ENCODE peak calls at places on chromosomes 13 and 19, in nine cellular contexts. One of them, this sample, is unnamed.

GRCh38 chr13:27565818-27566217 is 54.5 kb downstream of the LNX2 start:
- DNase-seq in body of pancreas: no peak
- DNase-seq in cardiac muscle cell: no peak
- DNase-seq in PC-3: no peak
- DNase-seq in endodermal cell: no peak
- DNase-seq in ovary: no peak
- DNase-seq in colonic mucosa: no peak
- DNase-seq in lung: no peak
- DNase-seq in pancreas: no peak
- DNase-seq in this sample: no peak

GRCh38 chr19:29544656-29545360 is 19.0 kb downstream of the VSTM2B start:
- DNase-seq in colonic mucosa: no peak
- DNase-seq in pancreas: no peak
- DNase-seq in ovary: no peak
- DNase-seq in lung: no peak
- DNase-seq in cardiac muscle cell: no peak
- DNase-seq in body of pancreas: no peak
- DNase-seq in PC-3: no peak
- DNase-seq in endodermal cell: no peak
- DNase-seq in this sample: no peak

GRCh38 chr13:80040219-80040976 is 300.5 kb downstream of the SPRY2 start:
- DNase-seq in ovary: no peak
- DNase-seq in lung: no peak
- DNase-seq in body of pancreas: no peak
- DNase-seq in cardiac muscle cell: no peak
- DNase-seq in PC-3: peak; percentile 95
- DNase-seq in pancreas: no peak
- DNase-seq in colonic mucosa: peak; percentile 24
- DNase-seq in endodermal cell: no peak
- DNase-seq in this sample: peak; percentile 15

GRCh38 chr13:36105726-36106125 is 25.5 kb downstream of the DCLK1 start:
- DNase-seq in PC-3: no peak
- DNase-seq in ovary: no peak
- DNase-seq in pancreas: no peak
- DNase-seq in cardiac muscle cell: no peak
- DNase-seq in colonic mucosa: no peak
- DNase-seq in body of pancreas: no peak
- DNase-seq in lung: no peak
- DNase-seq in endodermal cell: no peak
- DNase-seq in this sample: no peak

GRCh38 chr13:109345433-109345941 is 440.9 kb downstream of the IRS2 start:
- DNase-seq in endodermal cell: no peak
- DNase-seq in pancreas: no peak
- DNase-seq in PC-3: peak; percentile 37
- DNase-seq in lung: no peak
- DNase-seq in cardiac muscle cell: no peak
- DNase-seq in body of pancreas: no peak
- DNase-seq in colonic mucosa: no peak
- DNase-seq in ovary: no peak
- DNase-seq in this sample: no peak

GRCh38 chr13:24539500-24540165 is 27.1 kb upstream of the PARP4 start:
- DNase-seq in pancreas: no peak
- DNase-seq in colonic mucosa: no peak
- DNase-seq in endodermal cell: no peak
- DNase-seq in lung: no peak
- DNase-seq in body of pancreas: no peak
- DNase-seq in cardiac muscle cell: no peak
- DNase-seq in PC-3: no peak
- DNase-seq in ovary: no peak
- DNase-seq in this sample: no peak

GRCh38 chr13:45500492-45501174 is 35.9 kb downstream of the COG3 start:
- DNase-seq in PC-3: peak; percentile 80
- DNase-seq in lung: no peak
- DNase-seq in pancreas: no peak
- DNase-seq in cardiac muscle cell: no peak
- DNase-seq in endodermal cell: no peak
- DNase-seq in colonic mucosa: no peak
- DNase-seq in ovary: no peak
- DNase-seq in body of pancreas: no peak
- DNase-seq in this sample: no peak

GRCh38 chr13:49811527-49811908 is 19.0 kb upstream of the KPNA3 start:
- DNase-seq in body of pancreas: no peak
- DNase-seq in colonic mucosa: no peak
- DNase-seq in cardiac muscle cell: no peak
- DNase-seq in endodermal cell: no peak
- DNase-seq in pancreas: no peak
- DNase-seq in PC-3: no peak
- DNase-seq in ovary: no peak
- DNase-seq in lung: no peak
- DNase-seq in this sample: no peak

GRCh38 chr19:41000310-41000737 is 9.2 kb downstream of the CYP2B6 start:
- DNase-seq in colonic mucosa: peak; percentile 52
- DNase-seq in body of pancreas: peak; percentile 17
- DNase-seq in cardiac muscle cell: no peak
- DNase-seq in endodermal cell: no peak
- DNase-seq in pancreas: peak; percentile 17
- DNase-seq in lung: peak; percentile 31
- DNase-seq in PC-3: peak; percentile 92
- DNase-seq in ovary: no peak
- DNase-seq in this sample: peak; percentile 61

GRCh38 chr13:34017231-34017630 is 199.3 kb downstream of the RFC3 start:
- DNase-seq in lung: no peak
- DNase-seq in PC-3: peak; percentile 69
- DNase-seq in body of pancreas: no peak
- DNase-seq in endodermal cell: no peak
- DNase-seq in cardiac muscle cell: no peak
- DNase-seq in ovary: no peak
- DNase-seq in colonic mucosa: no peak
- DNase-seq in pancreas: no peak
- DNase-seq in this sample: no peak

GRCh38 chr19:18599485-18599884 is 7.1 kb downstream of the CRLF1 start:
- DNase-seq in pancreas: no peak
- DNase-seq in endodermal cell: no peak
- DNase-seq in PC-3: no peak
- DNase-seq in cardiac muscle cell: no peak
- DNase-seq in body of pancreas: no peak
- DNase-seq in lung: no peak
- DNase-seq in ovary: no peak
- DNase-seq in colonic mucosa: no peak
- DNase-seq in this sample: peak; percentile 49

GRCh38 chr13:103726808-103727207 is 660.6 kb upstream of the SLC10A2 start:
- DNase-seq in endodermal cell: no peak
- DNase-seq in ovary: no peak
- DNase-seq in body of pancreas: no peak
- DNase-seq in pancreas: no peak
- DNase-seq in cardiac muscle cell: no peak
- DNase-seq in PC-3: no peak
- DNase-seq in lung: no peak
- DNase-seq in colonic mucosa: no peak
- DNase-seq in this sample: no peak

GRCh38 chr13:24632382-24633121 is 47.7 kb upstream of the ATP12A start:
- DNase-seq in pancreas: no peak
- DNase-seq in colonic mucosa: no peak
- DNase-seq in cardiac muscle cell: no peak
- DNase-seq in lung: no peak
- DNase-seq in body of pancreas: no peak
- DNase-seq in ovary: no peak
- DNase-seq in PC-3: peak; percentile 19
- DNase-seq in endodermal cell: no peak
- DNase-seq in this sample: no peak

GRCh38 chr19:30605333-30605732 is 233.1 kb downstream of the ZNF536 start:
- DNase-seq in lung: no peak
- DNase-seq in cardiac muscle cell: no peak
- DNase-seq in endodermal cell: no peak
- DNase-seq in body of pancreas: no peak
- DNase-seq in ovary: no peak
- DNase-seq in pancreas: no peak
- DNase-seq in PC-3: no peak
- DNase-seq in colonic mucosa: no peak
- DNase-seq in this sample: no peak

GRCh38 chr19:48398329-48399235 is 5.1 kb downstream of the GRIN2D start:
- DNase-seq in pancreas: peak; percentile 65
- DNase-seq in body of pancreas: peak; percentile 71
- DNase-seq in lung: peak; percentile 77
- DNase-seq in colonic mucosa: peak; percentile 86
- DNase-seq in cardiac muscle cell: peak; percentile 77
- DNase-seq in endodermal cell: peak; percentile 99
- DNase-seq in ovary: peak; percentile 46
- DNase-seq in PC-3: peak; percentile 68
- DNase-seq in this sample: peak; percentile 90

GRCh38 chr19:41915248-41916032 is 12.8 kb downstream of the ERFL start:
- DNase-seq in cardiac muscle cell: no peak
- DNase-seq in colonic mucosa: no peak
- DNase-seq in ovary: no peak
- DNase-seq in body of pancreas: no peak
- DNase-seq in PC-3: no peak
- DNase-seq in lung: no peak
- DNase-seq in pancreas: no peak
- DNase-seq in endodermal cell: no peak
- DNase-seq in this sample: no peak

GRCh38 chr13:55160911-55161310 is 1979.8 kb upstream of the PRR20A start:
- DNase-seq in ovary: no peak
- DNase-seq in pancreas: no peak
- DNase-seq in endodermal cell: no peak
- DNase-seq in lung: no peak
- DNase-seq in body of pancreas: no peak
- DNase-seq in PC-3: no peak
- DNase-seq in cardiac muscle cell: peak; percentile 1
- DNase-seq in colonic mucosa: no peak
- DNase-seq in this sample: no peak

GRCh38 chr13:78657699-78658629 is 991 bp downstream of the OBI1 start:
- DNase-seq in colonic mucosa: no peak
- DNase-seq in lung: no peak
- DNase-seq in body of pancreas: no peak
- DNase-seq in endodermal cell: peak; percentile 65
- DNase-seq in pancreas: no peak
- DNase-seq in PC-3: peak; percentile 38
- DNase-seq in cardiac muscle cell: peak; percentile 11
- DNase-seq in ovary: no peak
- DNase-seq in this sample: no peak

GRCh38 chr13:26759156-26759906 is 1.3 kb downstream of the GPR12 start:
- DNase-seq in body of pancreas: no peak
- DNase-seq in pancreas: no peak
- DNase-seq in ovary: no peak
- DNase-seq in endodermal cell: no peak
- DNase-seq in PC-3: no peak
- DNase-seq in cardiac muscle cell: no peak
- DNase-seq in colonic mucosa: no peak
- DNase-seq in lung: no peak
- DNase-seq in this sample: no peak

GRCh38 chr19:45205810-45206209 is 27.2 kb downstream of the BLOC1S3 start:
- DNase-seq in lung: no peak
- DNase-seq in body of pancreas: no peak
- DNase-seq in PC-3: no peak
- DNase-seq in endodermal cell: no peak
- DNase-seq in cardiac muscle cell: no peak
- DNase-seq in colonic mucosa: no peak
- DNase-seq in pancreas: no peak
- DNase-seq in ovary: no peak
- DNase-seq in this sample: no peak

GRCh38 chr13:114339779-114340534 is 25.7 kb downstream of the CHAMP1 start:
- DNase-seq in pancreas: peak; percentile 61
- DNase-seq in cardiac muscle cell: no peak
- DNase-seq in ovary: no peak
- DNase-seq in PC-3: peak; percentile 62
- DNase-seq in body of pancreas: peak; percentile 66
- DNase-seq in lung: no peak
- DNase-seq in colonic mucosa: peak; percentile 34
- DNase-seq in endodermal cell: no peak
- DNase-seq in this sample: peak; percentile 53
- H3K4me1 ChIP-seq in pancreas: no peaks in the 10 kb centered on the region
- H3K4me1 ChIP-seq in cardiac muscle cell: no peaks in the 10 kb centered on the region
- H3K4me1 ChIP-seq in ovary: no peaks in the 10 kb centered on the region
- H3K4me1 ChIP-seq in PC-3: no peaks in the 10 kb centered on the region
- H3K4me1 ChIP-seq in body of pancreas: no peaks in the 10 kb centered on the region
- H3K4me1 ChIP-seq in lung: no peaks in the 10 kb centered on the region
- H3K4me1 ChIP-seq in colonic mucosa: no peaks in the 10 kb centered on the region
- H3K4me1 ChIP-seq in endodermal cell: no peaks in the 10 kb centered on the region
- H3K4me1 ChIP-seq in this sample: no peaks in the 10 kb centered on the region

DNA sequence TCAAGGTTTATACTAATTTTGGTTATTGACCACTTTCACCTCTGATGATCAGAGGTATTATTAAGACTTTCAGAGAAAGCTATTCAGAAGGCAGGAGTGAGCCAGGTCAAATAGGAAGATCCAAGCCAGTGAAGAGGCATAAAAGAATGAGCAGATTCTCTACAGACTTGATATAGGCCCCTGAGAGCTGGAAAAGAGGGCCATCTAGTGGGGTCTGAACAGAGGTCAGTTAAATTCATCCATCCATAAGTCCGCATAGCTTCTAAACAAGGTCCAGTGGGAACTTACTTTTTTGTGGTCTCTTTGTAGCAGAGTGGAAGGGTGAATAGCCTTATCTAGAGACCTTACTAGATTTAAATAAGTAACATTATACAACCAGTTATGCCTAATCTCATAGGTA is 126.6 kb upstream of the UFM1 start:
- DNase-seq in body of pancreas: no peak
- DNase-seq in cardiac muscle cell: peak; percentile 67
- DNase-seq in PC-3: peak; percentile 19
- DNase-seq in endodermal cell: peak; percentile 70
- DNase-seq in pancreas: no peak
- DNase-seq in lung: no peak
- DNase-seq in ovary: no peak
- DNase-seq in colonic mucosa: no peak
- DNase-seq in this sample: peak; percentile 11
- H3K4me3 ChIP-seq in body of pancreas: no peak overlapping the region
- H3K4me3 ChIP-seq in cardiac muscle cell: no peak overlapping the region
- H3K4me3 ChIP-seq in PC-3: no peak overlapping the region
- H3K4me3 ChIP-seq in endodermal cell: no peak overlapping the region
- H3K4me3 ChIP-seq in pancreas: no peak overlapping the region
- H3K4me3 ChIP-seq in lung: no peak overlapping the region
- H3K4me3 ChIP-seq in ovary: no peak overlapping the region
- H3K4me3 ChIP-seq in colonic mucosa: no peak overlapping the region
- H3K4me3 ChIP-seq in this sample: no peak overlapping the region

DNA sequence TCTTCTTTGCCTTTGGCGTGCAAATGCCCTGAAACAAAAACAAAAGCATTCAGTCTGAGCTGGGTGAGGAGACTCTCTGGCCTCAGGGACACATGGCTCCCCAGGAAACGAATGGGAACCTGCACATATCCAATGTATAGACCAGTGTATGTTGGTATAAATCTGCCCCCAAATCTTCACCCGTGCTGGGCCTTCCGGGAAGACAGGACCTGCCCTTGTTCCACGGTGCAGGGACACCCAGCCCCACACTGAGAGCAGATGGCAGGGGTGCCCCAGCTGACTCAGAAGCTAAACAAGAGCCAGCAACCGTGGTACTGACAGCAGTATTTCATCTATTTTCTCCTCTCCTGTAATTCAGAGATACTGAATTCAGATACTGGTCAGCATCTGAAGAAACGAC is 42.4 kb downstream of the CARS2 start:
- DNase-seq in PC-3: no peak
- DNase-seq in endodermal cell: no peak
- DNase-seq in ovary: no peak
- DNase-seq in colonic mucosa: no peak
- DNase-seq in cardiac muscle cell: no peak
- DNase-seq in body of pancreas: no peak
- DNase-seq in lung: no peak
- DNase-seq in pancreas: no peak
- DNase-seq in this sample: no peak
- H3K36me3 ChIP-seq in PC-3: peaks cover 39% of the 10 kb centered on the region
- H3K36me3 ChIP-seq in endodermal cell: peaks cover 89% of the 10 kb centered on the region
- H3K36me3 ChIP-seq in ovary: no peaks in the 10 kb centered on the region
- H3K36me3 ChIP-seq in colonic mucosa: no peaks in the 10 kb centered on the region
- H3K36me3 ChIP-seq in cardiac muscle cell: peaks cover 47% of the 10 kb centered on the region
- H3K36me3 ChIP-seq in body of pancreas: no peaks in the 10 kb centered on the region
- H3K36me3 ChIP-seq in lung: peaks cover 20% of the 10 kb centered on the region
- H3K36me3 ChIP-seq in pancreas: peaks cover 35% of the 10 kb centered on the region
- H3K36me3 ChIP-seq in this sample: peaks cover 3% of the 10 kb centered on the region

GRCh38 chr19:11370744-11371143 is 3.7 kb upstream of the SWSAP1 start:
- DNase-seq in body of pancreas: no peak
- DNase-seq in PC-3: no peak
- DNase-seq in pancreas: no peak
- DNase-seq in endodermal cell: no peak
- DNase-seq in lung: no peak
- DNase-seq in cardiac muscle cell: no peak
- DNase-seq in colonic mucosa: no peak
- DNase-seq in ovary: no peak
- DNase-seq in this sample: no peak
- H3K4me1 ChIP-seq in body of pancreas: peaks cover 14% of the 10 kb centered on the region
- H3K4me1 ChIP-seq in PC-3: peaks cover 15% of the 10 kb centered on the region
- H3K4me1 ChIP-seq in pancreas: peaks cover 5% of the 10 kb centered on the region
- H3K4me1 ChIP-seq in endodermal cell: peaks cover 4% of the 10 kb centered on the region
- H3K4me1 ChIP-seq in lung: no peaks in the 10 kb centered on the region
- H3K4me1 ChIP-seq in cardiac muscle cell: peaks cover 5% of the 10 kb centered on the region
- H3K4me1 ChIP-seq in colonic mucosa: peaks cover 3% of the 10 kb centered on the region
- H3K4me1 ChIP-seq in ovary: peaks cover 5% of the 10 kb centered on the region
- H3K4me1 ChIP-seq in this sample: peaks cover 13% of the 10 kb centered on the region